ENCODE peak calls at places on chromosomes 16 and 17, in four cellular contexts. V, D, Q and E are unnamed samples.

GRCh38 chr17:4852504-4853075 is 19.4 kb downstream of the MINK1 start:
- DNase-seq in V (no peak), D (no peak), Q (no peak), E (no peak)

GRCh38 chr16:53864819-53865491 is 161.0 kb downstream of the FTO start:
- DNase-seq in V (no peak), D (no peak), Q (peak; percentile 57), E (no peak)

GRCh38 chr16:20884240-20884556 is 16.0 kb downstream of the DCUN1D3 start:
- DNase-seq in V (no peak), D (no peak), Q (no peak), E (no peak)

GRCh38 chr17:14337596-14338079 is 36.8 kb downstream of the HS3ST3B1 start:
- DNase-seq in V (no peak), D (no peak), Q (no peak), E (no peak)

GRCh38 chr17:3539881-3540540 is 17.6 kb downstream of the TRPV3 start:
- DNase-seq in V (peak; percentile 9), D (no peak), Q (no peak), E (no peak)

GRCh38 chr16:72255785-72256184 is 83.8 kb upstream of the PMFBP1 start:
- DNase-seq in V (no peak), D (no peak), Q (no peak), E (no peak)

GRCh38 chr17:39894681-39895376 is 23.6 kb downstream of the GSDMB start:
- DNase-seq in V (no peak), D (no peak), Q (no peak), E (no peak)

GRCh38 chr17:44105941-44106340 is 17.5 kb downstream of the HDAC5 start:
- DNase-seq in V (no peak), D (no peak), Q (peak; percentile 48), E (no peak)

GRCh38 chr16:78837706-78838105 is 738.3 kb downstream of the WWOX start:
- DNase-seq in V (no peak), D (no peak), Q (no peak), E (no peak)

GRCh38 chr16:89256651-89257254 is 39.2 kb downstream of the ZNF778 start:
- DNase-seq in V (peak; percentile 72), D (no peak), Q (peak; percentile 63), E (no peak)

GRCh38 chr17:82397449-82398335 is 20.5 kb upstream of the HEXD start:
- DNase-seq in V (no peak), D (no peak), Q (no peak), E (no peak)
- H3K27ac ChIP-seq in V (no peak overlapping the region), D (no peak overlapping the region), Q (no peak overlapping the region), E (no peak overlapping the region)

GRCh38 chr17:49496183-49496865 is 1.2 kb downstream of the NGFR start:
- DNase-seq in V (peak; percentile 83), D (peak; percentile 84), Q (peak; percentile 65), E (peak; percentile 87)

GRCh38 chr17:49495842-49496182 is 719 bp downstream of the NGFR start:
- DNase-seq in V (no peak), D (no peak), Q (no peak), E (no peak)

GRCh38 chr17:49496866-49497146 is 1.7 kb downstream of the NGFR start:
- DNase-seq in V (no peak), D (no peak), Q (no peak), E (no peak)

GRCh38 chr17:49498037-49498615 is 3.0 kb downstream of the NGFR start:
- DNase-seq in V (no peak), D (no peak), Q (peak; percentile 80), E (no peak)

DNA sequence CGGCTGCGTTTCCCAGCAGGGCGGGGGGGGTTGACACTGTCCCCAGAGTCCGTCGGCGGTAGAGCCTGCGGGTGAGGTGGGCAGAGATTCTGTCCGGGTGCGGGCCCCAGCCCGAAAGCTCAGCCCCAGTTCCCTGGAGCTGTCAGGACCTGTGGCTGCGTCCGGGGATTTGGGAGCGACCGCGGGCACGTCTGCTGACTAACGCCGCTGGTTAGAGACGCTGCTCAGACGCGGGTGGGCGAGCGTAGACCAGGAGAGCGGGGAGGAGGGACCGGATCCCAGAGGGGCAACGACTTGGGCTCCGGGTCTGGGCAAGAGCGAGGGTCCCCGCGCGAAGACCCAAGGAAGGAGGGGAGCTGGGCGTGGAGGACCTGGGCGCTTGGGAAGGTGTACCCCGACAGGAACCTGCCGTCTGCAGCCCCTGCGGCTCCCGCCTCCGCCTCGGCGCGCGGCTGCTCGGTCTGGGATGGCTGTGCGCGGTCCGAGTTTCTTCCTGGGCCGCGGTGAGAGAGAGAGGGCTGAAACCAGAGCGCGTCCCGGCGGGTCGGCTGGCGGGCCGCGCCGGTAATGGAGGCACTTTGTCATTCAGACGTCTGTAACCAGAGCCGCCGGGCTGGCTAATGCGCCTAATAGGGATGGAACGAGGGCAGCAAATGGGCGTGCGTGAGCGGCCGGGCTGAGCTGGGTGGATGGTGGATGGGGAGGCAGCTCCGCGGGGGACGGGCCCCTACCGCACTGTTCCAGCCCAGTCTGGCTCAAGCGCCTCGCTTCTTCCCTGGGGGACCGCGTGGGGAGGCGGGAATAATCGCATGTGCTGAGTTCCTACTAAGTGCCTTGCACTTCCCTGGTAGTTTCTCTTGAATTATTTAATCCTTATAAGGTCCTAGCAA is 2.3 kb downstream of the NGFR start:
- DNase-seq in V (peak; percentile 81), D (no peak), Q (peak; percentile 76), E (no peak)
- H3K4me3 ChIP-seq in V (no peak overlapping the region), D (no peak overlapping the region), Q (peak overlapping the region; percentile 25), E (peak overlapping the region; percentile 37)

GRCh38 chr17:47950448-47950847 is 7.2 kb downstream of the PRR15L start:
- DNase-seq in V (no peak), D (no peak), Q (no peak), E (no peak)

GRCh38 chr17:47949951-47950350 is 7.7 kb downstream of the PRR15L start:
- DNase-seq in V (no peak), D (peak; percentile 70), Q (no peak), E (no peak)

GRCh38 chr17:47948706-47949196 is 7.4 kb downstream of the PNPO start:
- DNase-seq in V (no peak), D (no peak), Q (no peak), E (no peak)

GRCh38 chr17:47946929-47947397 is 5.6 kb downstream of the PNPO start:
- DNase-seq in V (peak; percentile 80), D (peak; percentile 92), Q (peak; percentile 94), E (peak; percentile 81)

DNA sequence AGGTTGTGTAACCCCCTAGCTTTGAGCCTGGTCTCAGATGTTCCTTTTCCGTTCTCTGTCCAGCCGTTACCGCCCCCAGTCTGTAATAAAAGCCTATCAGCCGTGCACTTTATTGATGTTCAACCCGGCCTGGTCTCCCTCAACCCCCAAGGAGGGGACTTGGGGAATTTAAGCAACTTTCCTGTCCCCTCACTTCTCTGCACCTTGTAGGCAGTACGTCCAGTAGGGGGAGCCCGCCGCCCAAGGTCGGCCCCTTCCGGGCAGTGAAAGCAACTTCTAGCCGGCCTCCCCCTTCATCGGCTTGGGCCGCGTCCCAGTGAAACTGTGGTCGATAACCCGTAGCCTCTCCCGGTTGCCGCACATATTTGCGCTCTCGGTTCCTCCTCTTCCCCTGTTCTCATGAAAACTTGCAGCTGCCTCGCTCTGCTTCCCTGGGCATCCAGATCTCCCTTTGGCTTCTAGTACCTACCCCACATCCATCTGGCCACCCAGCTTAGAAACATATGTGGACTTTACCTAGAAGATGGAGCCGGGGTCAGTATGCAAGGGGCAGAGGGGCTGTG is 7.9 kb downstream of the PNPO start:
- DNase-seq in V (peak; percentile 95), D (peak; percentile 93), Q (peak; percentile 88), E (peak; percentile 96)
- H3K4me1 ChIP-seq in V (no peaks in the 10 kb centered on the region), D (peaks cover 60% of the 10 kb centered on the region), Q (peaks cover 2% of the 10 kb centered on the region), E (peaks cover 32% of the 10 kb centered on the region)

GRCh38 chr16:85384831-85385462 is 228.2 kb upstream of the GSE1 start:
- DNase-seq in V (peak; percentile 37), D (no peak), Q (no peak), E (peak; percentile 62)
- H3K27ac ChIP-seq in V (no peak overlapping the region), D (no peak overlapping the region), Q (no peak overlapping the region), E (no peak overlapping the region)

GRCh38 chr16:13148836-13149235 is 247.4 kb downstream of the SHISA9 start:
- DNase-seq in V (no peak), D (no peak), Q (no peak), E (no peak)

GRCh38 chr16:13148294-13148693 is 246.9 kb downstream of the SHISA9 start:
- DNase-seq in V (no peak), D (no peak), Q (no peak), E (no peak)

GRCh38 chr16:13143551-13143950 is 242.2 kb downstream of the SHISA9 start:
- DNase-seq in V (no peak), D (no peak), Q (no peak), E (no peak)

GRCh38 chr16:13150181-13150885 is 248.9 kb downstream of the SHISA9 start:
- DNase-seq in V (no peak), D (no peak), Q (no peak), E (no peak)

DNA sequence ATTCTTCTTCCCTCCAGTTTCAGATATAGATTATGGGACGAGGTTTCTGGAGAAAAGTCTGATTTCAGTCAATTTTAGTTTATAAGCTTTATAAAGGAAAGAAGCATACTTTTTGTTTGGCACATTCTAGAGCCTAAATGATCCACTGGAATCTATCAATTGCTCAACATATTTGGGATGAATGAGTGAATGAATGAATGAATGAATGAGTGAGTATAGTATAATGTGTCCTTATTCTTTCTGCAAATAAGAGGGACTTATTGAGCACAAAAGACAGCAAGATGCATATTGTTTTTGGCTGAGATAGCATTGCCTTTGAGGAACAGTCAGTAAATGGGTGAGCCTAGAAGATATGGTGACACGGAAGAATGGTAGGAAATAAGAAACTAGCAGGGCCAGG is 245.4 kb downstream of the SHISA9 start:
- DNase-seq in V (no peak), D (no peak), Q (no peak), E (no peak)
- H3K4me3 ChIP-seq in V (no peak overlapping the region), D (no peak overlapping the region), Q (no peak overlapping the region), E (no peak overlapping the region)

DNA sequence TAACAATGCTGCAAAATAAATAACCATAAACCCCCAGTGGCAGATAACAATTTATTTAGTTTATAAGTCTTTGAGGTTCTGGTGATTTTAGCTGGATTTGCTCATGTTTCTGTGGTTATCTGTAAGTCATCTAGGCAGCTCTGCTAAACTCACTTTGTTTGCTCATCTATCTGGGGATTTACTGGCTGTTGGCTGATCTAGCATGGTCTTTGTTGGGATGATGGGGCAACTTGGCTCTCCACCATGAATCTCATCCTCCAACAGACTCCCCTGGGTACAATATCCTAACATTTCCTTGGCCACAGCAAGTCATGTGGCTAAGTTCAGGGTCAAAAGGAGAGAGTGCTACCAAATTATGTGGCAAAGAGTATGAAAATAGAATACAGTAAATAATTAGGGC is 359.3 kb downstream of the CA10 start:
- DNase-seq in V (no peak), D (no peak), Q (no peak), E (no peak)
- H3K4me1 ChIP-seq in V (no peaks in the 10 kb centered on the region), D (no peaks in the 10 kb centered on the region), Q (no peaks in the 10 kb centered on the region), E (no peaks in the 10 kb centered on the region)